ENCODE peak calls at places on chromosomes 2 and 18, in ten cellular contexts. L, N, J, U, H, X, P, O, Z and A are unnamed samples.

GRCh38 chr2:14975401-14975800 is 342.9 kb downstream of the LRATD1 start:
- DNase-seq in L (no peak), N (no peak), J (no peak), U (no peak), H (no peak), X (no peak), P (no peak), O (no peak), Z (no peak), A (no peak)

GRCh38 chr2:124798551-124798950 is 773.5 kb downstream of the CNTNAP5 start:
- DNase-seq in L (no peak), N (no peak), J (no peak), U (no peak), H (peak), X (no peak), P (peak), O (no peak), Z (no peak), A (no peak)

GRCh38 chr18:67282796-67283195 is 233.7 kb downstream of the DSEL start:
- DNase-seq in L (no peak), N (no peak), J (no peak), U (no peak), H (peak), X (no peak), P (peak), O (no peak), Z (no peak), A (no peak)

GRCh38 chr18:13296868-13297574 is 78.5 kb downstream of the LDLRAD4 start:
- DNase-seq in L (no peak), N (no peak), J (no peak), U (no peak), H (no peak), X (no peak), P (no peak), O (no peak), Z (no peak), A (no peak)

GRCh38 chr2:99680946-99681345 is 191.1 kb upstream of the REV1 start:
- DNase-seq in L (no peak), N (no peak), J (no peak), U (no peak), H (peak), X (no peak), P (peak), O (no peak), Z (no peak), A (no peak)

GRCh38 chr2:158099716-158100115 is 2.0 kb upstream of the UPP2 start:
- DNase-seq in L (no peak), N (no peak), J (no peak), U (no peak), H (peak), X (no peak), P (peak), O (peak), Z (no peak), A (no peak)

GRCh38 chr18:36942264-36942663 is 113.3 kb downstream of the KIAA1328 start:
- DNase-seq in L (no peak), N (no peak), J (no peak), U (peak), H (peak), X (no peak), P (peak), O (peak), Z (no peak), A (no peak)

GRCh38 chr2:86360781-86361180 is 23.4 kb upstream of the REEP1 start:
- DNase-seq in L (no peak), N (no peak), J (no peak), U (peak), H (no peak), X (no peak), P (no peak), O (peak), Z (no peak), A (no peak)

GRCh38 chr2:22449676-22450075 is 935.3 kb upstream of the KLHL29 start:
- DNase-seq in L (no peak), N (no peak), J (no peak), U (no peak), H (no peak), X (no peak), P (no peak), O (no peak), Z (no peak), A (no peak)

GRCh38 chr2:45776160-45776955 is 124.9 kb downstream of the PRKCE start:
- DNase-seq in L (no peak), N (no peak), J (no peak), U (no peak), H (peak), X (no peak), P (peak), O (no peak), Z (no peak), A (no peak)

GRCh38 chr2:32627441-32627900 is 379 bp upstream of the TTC27 start:
- DNase-seq in L (peak), N (no peak), J (no peak), U (peak), H (peak), X (peak), P (peak), O (no peak), Z (peak), A (no peak)

DNA sequence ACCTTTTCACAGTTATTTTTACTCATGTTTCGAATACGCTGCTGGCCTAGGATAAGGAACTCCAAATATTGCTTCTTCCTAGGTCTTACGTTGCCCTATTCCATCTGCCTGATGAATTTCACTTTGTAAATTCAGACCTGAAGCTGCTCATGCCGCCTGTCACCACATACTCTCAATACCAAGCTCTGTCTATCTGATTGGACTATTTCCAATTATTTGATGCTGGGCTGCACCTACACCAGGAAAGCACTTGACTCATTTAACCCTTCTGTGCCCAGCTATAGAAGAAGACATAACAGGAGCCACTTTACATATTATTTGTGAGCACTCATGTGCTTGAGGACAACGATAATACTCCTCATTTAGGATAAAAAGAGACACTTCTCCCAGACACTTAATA is 1293.9 kb upstream of the LRRTM1 start:
- DNase-seq in L (no peak), N (no peak), J (no peak), U (no peak), H (no peak), X (no peak), P (no peak), O (peak), Z (no peak), A (no peak)
- TF ChIP-seq CTCF in L (no peak), N (no peak), J (no peak), U (no peak), H (no peak), X (no peak), P (no peak), O (no peak), Z (no peak), A (no peak)

GRCh38 chr18:3379685-3380084 is 70.3 kb upstream of the TGIF1 start:
- DNase-seq in L (no peak), N (no peak), J (no peak), U (no peak), H (no peak), X (no peak), P (no peak), O (no peak), Z (no peak), A (no peak)

GRCh38 chr18:3384664-3385189 is 65.2 kb upstream of the TGIF1 start:
- DNase-seq in L (no peak), N (no peak), J (no peak), U (no peak), H (no peak), X (no peak), P (no peak), O (no peak), Z (no peak), A (no peak)

GRCh38 chr18:3383381-3383915 is 66.5 kb upstream of the TGIF1 start:
- DNase-seq in L (no peak), N (no peak), J (no peak), U (peak), H (peak), X (no peak), P (peak), O (no peak), Z (no peak), A (no peak)

GRCh38 chr18:3380384-3380961 is 69.5 kb upstream of the TGIF1 start:
- DNase-seq in L (no peak), N (no peak), J (no peak), U (no peak), H (peak), X (no peak), P (peak), O (no peak), Z (no peak), A (no peak)
- TF ChIP-seq CTCF in L (no peak), N (no peak), J (no peak), U (peak), H (peak), X (no peak), P (peak), O (peak), Z (no peak), A (no peak)

GRCh38 chr2:188765522-188765921 is 208.7 kb upstream of the COL3A1 start:
- DNase-seq in L (no peak), N (no peak), J (peak), U (peak), H (peak), X (no peak), P (peak), O (no peak), Z (no peak), A (no peak)
- TF ChIP-seq CTCF in L (no peak), N (peak), J (peak), U (peak), H (peak), X (peak), P (peak), O (peak), Z (peak), A (no peak)

DNA sequence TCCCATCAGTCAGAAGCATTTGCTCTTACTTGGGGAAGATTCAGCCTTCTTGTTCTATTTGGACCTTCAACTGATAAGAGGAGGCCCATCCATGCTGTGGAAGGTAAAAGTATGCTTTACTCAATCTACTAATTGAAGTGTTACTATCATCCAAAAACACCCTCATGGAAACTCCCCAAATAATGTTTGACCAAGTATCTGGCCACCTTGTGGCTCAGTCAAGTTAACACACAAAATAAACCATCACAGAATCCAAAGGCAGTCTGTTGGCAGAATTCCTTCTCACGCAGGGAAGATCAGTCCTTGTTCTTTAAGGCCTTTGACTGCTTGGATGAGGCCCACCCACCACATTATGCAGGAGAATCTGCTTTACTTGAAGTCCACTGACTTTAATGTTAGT is 531.2 kb upstream of the SMIM21 start:
- DNase-seq in L (no peak), N (no peak), J (no peak), U (no peak), H (no peak), X (no peak), P (no peak), O (no peak), Z (no peak), A (no peak)
- TF ChIP-seq CTCF in L (no peak), N (no peak), J (peak), U (peak), H (no peak), X (no peak), P (no peak), O (no peak), Z (peak), A (no peak)